ENCODE peak calls at places on chromosome 16, in four cellular contexts. K is HCT116; Z is left ventricle myocardium inferior; U is effector memory CD4-positive, alpha-beta T cell. C is an unnamed sample.

GRCh38 chr16:2039286-2040030 is 8.2 kb downstream of the NTHL1 start:
- DNase-seq in K (no peak), Z (peak; percentile 91), U (no peak), C (no peak)

GRCh38 chr16:22671301-22672076 is 142.5 kb upstream of the HS3ST2 start:
- DNase-seq in K (no peak), Z (no peak), U (no peak), C (no peak)

GRCh38 chr16:802914-803750 is 2.6 kb upstream of the GNG13 start:
- DNase-seq in K (no peak), Z (no peak), U (no peak), C (no peak)

GRCh38 chr16:67156146-67156844 is 3.4 kb downstream of the TRADD start:
- DNase-seq in K (no peak), Z (no peak), U (no peak), C (no peak)

GRCh38 chr16:67169642-67170167 is 633 bp upstream of the NOL3 start:
- DNase-seq in K (no peak), Z (no peak), U (no peak), C (peak; percentile 44)

GRCh38 chr16:25689137-25689836 is 2.5 kb upstream of the HS3ST4 start:
- DNase-seq in K (no peak), Z (no peak), U (no peak), C (no peak)

GRCh38 chr16:87048038-87048743 is 269.0 kb downstream of the C16orf95 start:
- DNase-seq in K (no peak), Z (no peak), U (no peak), C (no peak)

GRCh38 chr16:66300037-66300436 is 66.5 kb upstream of the CDH5 start:
- DNase-seq in K (no peak), Z (no peak), U (no peak), C (no peak)

GRCh38 chr16:19168173-19169080 is at the start of gene SYT17:
- DNase-seq in K (no peak), Z (peak; percentile 19), U (no peak), C (no peak)

GRCh38 chr16:2773188-2773968 is 3.7 kb downstream of the ELOB start:
- DNase-seq in K (no peak), Z (no peak), U (no peak), C (no peak)

GRCh38 chr16:47903470-47903869 is 252.3 kb downstream of the ABCC12 start:
- DNase-seq in K (no peak), Z (no peak), U (no peak), C (no peak)

GRCh38 chr16:80107900-80108299 is 432.9 kb upstream of the DYNLRB2 start:
- DNase-seq in K (no peak), Z (no peak), U (no peak), C (no peak)

GRCh38 chr16:4372315-4372577 is 598 bp downstream of the VASN start:
- DNase-seq in K (no peak), Z (no peak), U (no peak), C (no peak)
- H3K4me1 ChIP-seq in K (peaks cover 82% of the 10 kb centered on the region), Z (peaks cover 86% of the 10 kb centered on the region), U (peaks cover 34% of the 10 kb centered on the region), C (peaks cover 37% of the 10 kb centered on the region)

GRCh38 chr16:30351001-30351441 is 4.1 kb downstream of the CD2BP2 start:
- DNase-seq in K (no peak), Z (no peak), U (no peak), C (no peak)
- H3K4me1 ChIP-seq in K (peaks cover 39% of the 10 kb centered on the region), Z (peaks cover 47% of the 10 kb centered on the region), U (peaks cover 18% of the 10 kb centered on the region), C (peaks cover 21% of the 10 kb centered on the region)

DNA sequence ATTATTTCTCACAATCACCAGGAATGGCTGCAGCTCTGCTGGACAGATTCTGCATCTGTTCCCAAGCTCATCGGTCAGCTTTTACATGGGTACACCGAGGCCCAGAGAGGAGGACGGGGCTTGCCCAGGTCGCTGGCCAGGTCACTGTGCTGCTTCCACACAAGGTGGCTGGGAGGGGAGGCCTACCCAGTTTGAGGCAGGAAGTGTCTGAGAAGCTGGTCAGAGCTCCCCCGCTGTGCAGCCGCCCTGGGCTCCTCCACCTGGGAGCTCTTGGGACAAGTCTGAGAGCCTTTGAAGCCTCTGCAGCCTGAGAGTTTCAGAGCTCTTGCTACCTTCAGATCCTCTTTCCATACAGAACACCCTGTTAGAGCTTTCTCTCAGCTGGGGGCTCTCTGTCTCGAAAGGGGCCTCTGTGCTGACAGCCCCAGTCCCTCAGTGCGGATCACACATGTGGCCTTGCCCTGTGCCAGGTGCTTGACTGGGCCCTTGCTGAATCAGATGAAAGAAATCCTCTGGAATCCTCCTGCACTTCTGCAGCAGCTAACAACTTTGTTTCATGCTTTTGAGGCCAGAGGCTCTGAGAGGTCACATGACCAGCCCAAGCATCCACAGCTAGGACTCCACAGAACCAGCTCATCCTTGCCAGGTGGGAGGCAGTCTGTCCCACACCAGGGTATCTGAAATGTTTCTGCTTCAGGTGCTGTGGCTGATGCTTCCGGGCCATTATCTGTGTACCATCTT is 143.5 kb downstream of the CLEC16A start:
- DNase-seq in K (no peak), Z (no peak), U (no peak), C (peak; percentile 37)
- H3K4me1 ChIP-seq in K (peaks cover 98% of the 10 kb centered on the region), Z (no peaks in the 10 kb centered on the region), U (peaks cover 20% of the 10 kb centered on the region), C (peaks cover 32% of the 10 kb centered on the region)

DNA sequence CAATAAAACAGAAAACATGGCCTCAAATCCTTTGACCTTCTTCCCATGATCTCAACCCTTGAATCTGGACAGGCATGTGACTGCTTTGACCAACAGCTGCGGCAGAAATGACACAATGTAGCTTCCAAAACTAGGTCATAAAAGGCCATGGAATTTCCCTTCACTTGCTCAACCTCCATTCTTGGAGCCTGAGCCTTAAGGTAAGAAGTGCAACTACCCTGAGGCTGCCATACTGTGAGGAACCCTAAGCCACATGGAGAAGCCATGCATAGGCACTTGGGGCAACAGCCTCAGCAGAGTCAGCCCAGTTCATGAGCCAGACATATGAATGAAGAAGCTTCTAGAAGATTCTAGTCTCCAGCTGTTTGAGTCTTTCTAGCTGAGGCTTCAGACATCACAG is 75.8 kb upstream of the BRD7 start:
- DNase-seq in K (no peak), Z (no peak), U (no peak), C (no peak)
- H3K4me1 ChIP-seq in K (no peaks in the 10 kb centered on the region), Z (no peaks in the 10 kb centered on the region), U (no peaks in the 10 kb centered on the region), C (no peaks in the 10 kb centered on the region)

GRCh38 chr16:85165781-85166180 is 53.5 kb upstream of the CIBAR2 start:
- DNase-seq in K (no peak), Z (no peak), U (no peak), C (no peak)

GRCh38 chr16:85168732-85169256 is 56.5 kb upstream of the CIBAR2 start:
- DNase-seq in K (no peak), Z (peak; percentile 74), U (no peak), C (no peak)

GRCh38 chr16:85167589-85168537 is 55.6 kb upstream of the CIBAR2 start:
- DNase-seq in K (no peak), Z (no peak), U (no peak), C (no peak)

GRCh38 chr16:85166281-85166680 is 54.0 kb upstream of the CIBAR2 start:
- DNase-seq in K (no peak), Z (no peak), U (no peak), C (no peak)

GRCh38 chr16:85166699-85167588 is 54.7 kb upstream of the CIBAR2 start:
- DNase-seq in K (no peak), Z (no peak), U (no peak), C (no peak)
- H3K4me1 ChIP-seq in K (peaks cover 36% of the 10 kb centered on the region), Z (peaks cover 75% of the 10 kb centered on the region), U (no peaks in the 10 kb centered on the region), C (no peaks in the 10 kb centered on the region)

DNA sequence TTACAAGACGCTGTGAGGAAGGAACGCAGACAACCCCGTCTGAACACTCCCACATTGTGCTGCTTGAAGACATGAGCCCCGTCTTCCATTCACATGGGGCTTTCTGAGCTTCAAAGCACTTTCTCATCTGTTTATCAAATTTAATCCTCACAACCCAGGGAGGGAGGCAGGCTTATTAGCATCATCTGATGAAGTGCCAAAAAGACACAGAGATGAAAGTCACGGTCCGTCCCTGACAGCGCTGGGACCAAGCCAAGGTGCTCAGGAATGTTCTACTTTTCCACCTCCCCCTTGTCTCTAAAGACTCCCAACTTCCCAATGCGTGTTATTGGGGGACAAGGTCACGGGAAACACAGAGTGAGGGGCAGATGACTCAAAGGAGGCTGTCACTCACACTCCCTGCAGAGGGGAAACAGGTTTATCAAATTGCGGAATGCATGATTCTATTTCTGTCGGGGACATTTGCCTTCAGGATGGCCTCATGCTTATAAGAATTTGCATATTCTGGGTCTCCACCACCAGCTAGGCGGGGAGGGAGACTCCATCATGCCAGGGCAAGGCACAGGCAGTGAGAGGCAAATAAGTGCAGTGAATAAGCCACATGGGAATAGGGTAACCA is 10.7 kb downstream of the XYLT1 start:
- DNase-seq in K (no peak), Z (no peak), U (no peak), C (no peak)
- H3K4me1 ChIP-seq in K (no peaks in the 10 kb centered on the region), Z (peaks cover 9% of the 10 kb centered on the region), U (peaks cover 5% of the 10 kb centered on the region), C (no peaks in the 10 kb centered on the region)

DNA sequence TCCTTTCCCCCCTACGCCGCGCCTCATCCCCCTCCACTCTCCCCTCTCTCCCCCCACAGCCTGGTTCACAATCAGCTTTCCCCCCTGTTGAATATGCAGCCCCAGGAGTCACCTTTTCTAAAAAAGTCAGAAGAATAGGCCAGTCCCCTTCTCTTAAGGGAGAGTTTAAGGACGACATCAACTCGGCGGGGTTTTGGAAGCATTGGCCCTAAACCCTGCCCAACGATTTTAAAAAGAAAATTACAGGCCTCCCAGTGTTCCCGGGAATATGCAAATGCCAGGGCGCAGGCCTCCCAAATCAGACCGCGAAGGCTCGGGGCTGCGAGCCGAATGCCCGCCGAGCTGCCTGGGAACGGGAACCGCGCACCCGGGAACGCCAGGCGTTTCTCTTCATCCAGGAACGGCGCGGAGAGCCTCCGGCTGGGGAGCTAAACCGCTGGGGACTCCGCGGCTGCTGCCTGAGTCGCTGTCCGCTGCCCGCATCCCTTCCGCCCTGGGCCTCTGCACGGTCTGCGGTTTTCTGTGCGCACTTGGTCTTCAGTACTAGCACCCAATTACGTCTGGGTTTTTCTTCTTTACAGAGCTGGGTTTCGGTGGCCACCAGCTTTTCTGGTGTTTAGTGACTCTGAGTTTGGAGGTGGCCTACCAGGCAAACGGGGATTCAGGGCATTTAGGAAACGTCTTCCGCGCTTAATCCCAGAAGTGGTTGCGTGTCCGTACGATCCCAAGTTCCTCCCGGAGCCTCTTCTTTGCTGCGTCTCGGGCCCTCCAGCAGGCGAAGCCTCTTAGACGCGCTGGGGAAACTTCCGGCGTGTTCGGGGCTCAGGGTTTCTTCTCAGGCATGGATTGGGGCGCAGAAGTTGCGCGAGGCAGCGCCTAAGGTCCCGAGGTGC is 5.7 kb downstream of the IRX5 start:
- DNase-seq in K (no peak), Z (no peak), U (no peak), C (no peak)
- H3K4me1 ChIP-seq in K (no peaks in the 10 kb centered on the region), Z (peaks cover 49% of the 10 kb centered on the region), U (peaks cover 24% of the 10 kb centered on the region), C (peaks cover 33% of the 10 kb centered on the region)

C was measured in CD4-positive, CD25-positive, alpha-beta regulatory T cell.